ENCODE peak calls at places on chromosomes 1 and 21, in four cellular contexts. O is IMR-90, S is H1, B is H9. W is an unnamed sample.

GRCh38 chr1:99818063-99818699 is 32.0 kb upstream of the AGL start:
- DNase-seq in O (no peak), S (no peak), B (no peak), W (no peak)

GRCh38 chr1:198102454-198102791 is 54.4 kb upstream of the NEK7 start:
- DNase-seq in O (peak; percentile 70), S (no peak), B (no peak), W (no peak)

GRCh38 chr1:76086597-76086996 is 12.1 kb downstream of the ST6GALNAC3 start:
- DNase-seq in O (no peak), S (no peak), B (no peak), W (no peak)

GRCh38 chr1:168387781-168388760 is 107.4 kb downstream of the TBX19 start:
- DNase-seq in O (no peak), S (no peak), B (peak; percentile 60), W (no peak)

GRCh38 chr1:215523906-215524305 is 43.2 kb upstream of the KCTD3 start:
- DNase-seq in O (peak; percentile 45), S (no peak), B (no peak), W (no peak)

GRCh38 chr1:38929054-38929453 is 12.6 kb downstream of the RHBDL2 start:
- DNase-seq in O (no peak), S (no peak), B (no peak), W (no peak)

GRCh38 chr1:241579434-241579833 is 47.3 kb downstream of the KMO start:
- DNase-seq in O (no peak), S (no peak), B (no peak), W (no peak)

GRCh38 chr1:201850053-201850397 is 21.1 kb downstream of the IPO9 start:
- DNase-seq in O (peak; percentile 87), S (no peak), B (no peak), W (peak; percentile 72)

GRCh38 chr1:56758135-56758534 is 61.1 kb downstream of the FYB2 start:
- DNase-seq in O (no peak), S (peak; percentile 21), B (peak; percentile 62), W (peak; percentile 82)

GRCh38 chr1:38962560-38962959 is 20.9 kb upstream of the RHBDL2 start:
- DNase-seq in O (peak; percentile 28), S (no peak), B (no peak), W (no peak)

GRCh38 chr1:23885222-23885621 is 17.1 kb upstream of the FUCA1 start:
- DNase-seq in O (no peak), S (no peak), B (no peak), W (no peak)

GRCh38 chr1:227544677-227545076 is 18.7 kb upstream of the ZNF678 start:
- DNase-seq in O (no peak), S (no peak), B (no peak), W (no peak)

GRCh38 chr1:40130892-40131291 is 30.3 kb upstream of the RLF start:
- DNase-seq in O (no peak), S (no peak), B (no peak), W (no peak)

GRCh38 chr1:170668301-170668789 is 4.4 kb downstream of the PRRX1 start:
- DNase-seq in O (no peak), S (no peak), B (peak; percentile 49), W (peak; percentile 37)

GRCh38 chr1:45452503-45452902 is 38.5 kb downstream of the TESK2 start:
- DNase-seq in O (no peak), S (no peak), B (no peak), W (no peak)

GRCh38 chr1:43237131-43237530 is 32.7 kb upstream of the TMEM125 start:
- DNase-seq in O (peak; percentile 57), S (no peak), B (no peak), W (no peak)

GRCh38 chr1:113459279-113459678 is 69.0 kb downstream of the MAGI3 start:
- DNase-seq in O (no peak), S (no peak), B (no peak), W (no peak)

GRCh38 chr1:21384620-21385019 is 55.3 kb upstream of the NBPF3 start:
- DNase-seq in O (no peak), S (no peak), B (no peak), W (no peak)

GRCh38 chr1:38125837-38126520 is 79.4 kb upstream of the POU3F1 start:
- DNase-seq in O (no peak), S (no peak), B (no peak), W (peak; percentile 75)

GRCh38 chr1:7085521-7085920 is 300.3 kb downstream of the CAMTA1 start:
- DNase-seq in O (no peak), S (no peak), B (no peak), W (no peak)

GRCh38 chr1:81584398-81584797 is 216.3 kb upstream of the ADGRL2 start:
- DNase-seq in O (peak; percentile 52), S (no peak), B (no peak), W (no peak)

GRCh38 chr1:110239491-110240430 is 29.6 kb downstream of the KCNC4 start:
- DNase-seq in O (no peak), S (no peak), B (no peak), W (no peak)

GRCh38 chr1:109628540-109629321 is 9.1 kb downstream of the AMPD2 start:
- DNase-seq in O (peak; percentile 59), S (no peak), B (no peak), W (peak; percentile 66)

GRCh38 chr1:11337536-11338350 is 64.7 kb downstream of the UBIAD1 start:
- DNase-seq in O (no peak), S (no peak), B (peak; percentile 80), W (peak; percentile 61)

GRCh38 chr1:10616696-10617095 is 141.9 kb downstream of the PEX14 start:
- DNase-seq in O (no peak), S (no peak), B (peak; percentile 16), W (no peak)

GRCh38 chr21:35025206-35026152 is 23.6 kb downstream of the RUNX1 start:
- DNase-seq in O (no peak), S (no peak), B (no peak), W (no peak)

GRCh38 chr1:19063122-19063521 is 106.6 kb upstream of the IFFO2 start:
- DNase-seq in O (no peak), S (no peak), B (no peak), W (no peak)

GRCh38 chr1:6260433-6260934 is 414 bp downstream of the GPR153 start:
- DNase-seq in O (no peak), S (no peak), B (no peak), W (no peak)

GRCh38 chr1:116521186-116521585 is 49.6 kb downstream of the CD58 start:
- DNase-seq in O (peak; percentile 41), S (no peak), B (no peak), W (peak; percentile 16)

GRCh38 chr1:115463347-115463746 is 125.3 kb upstream of the NGF start:
- DNase-seq in O (no peak), S (no peak), B (peak; percentile 21), W (peak; percentile 21)

GRCh38 chr1:166601650-166602049 is 237.6 kb upstream of the POGK start:
- DNase-seq in O (no peak), S (no peak), B (no peak), W (no peak)

GRCh38 chr1:156992215-156992614 is 53.3 kb downstream of the ARHGEF11 start:
- DNase-seq in O (no peak), S (no peak), B (no peak), W (no peak)
- H4K5ac ChIP-seq in O (no peak overlapping the region), S (no peak overlapping the region), B (no peak overlapping the region), W (no peak overlapping the region)

GRCh38 chr1:118717893-118718292 is 270.2 kb downstream of the TBX15 start:
- DNase-seq in O (no peak), S (no peak), B (no peak), W (peak; percentile 11)

GRCh38 chr1:118711356-118711755 is 276.8 kb downstream of the TBX15 start:
- DNase-seq in O (no peak), S (no peak), B (no peak), W (peak; percentile 34)

GRCh38 chr1:118716775-118717174 is 271.4 kb downstream of the TBX15 start:
- DNase-seq in O (no peak), S (no peak), B (no peak), W (peak; percentile 17)
- H4K5ac ChIP-seq in O (no peak overlapping the region), S (no peak overlapping the region), B (no peak overlapping the region), W (no peak overlapping the region)

GRCh38 chr1:89705901-89706699 is 73.2 kb downstream of the LRRC8C start:
- DNase-seq in O (peak; percentile 43), S (no peak), B (no peak), W (no peak)
- H4K5ac ChIP-seq in O (no peak overlapping the region), S (no peak overlapping the region), B (no peak overlapping the region), W (no peak overlapping the region)

DNA sequence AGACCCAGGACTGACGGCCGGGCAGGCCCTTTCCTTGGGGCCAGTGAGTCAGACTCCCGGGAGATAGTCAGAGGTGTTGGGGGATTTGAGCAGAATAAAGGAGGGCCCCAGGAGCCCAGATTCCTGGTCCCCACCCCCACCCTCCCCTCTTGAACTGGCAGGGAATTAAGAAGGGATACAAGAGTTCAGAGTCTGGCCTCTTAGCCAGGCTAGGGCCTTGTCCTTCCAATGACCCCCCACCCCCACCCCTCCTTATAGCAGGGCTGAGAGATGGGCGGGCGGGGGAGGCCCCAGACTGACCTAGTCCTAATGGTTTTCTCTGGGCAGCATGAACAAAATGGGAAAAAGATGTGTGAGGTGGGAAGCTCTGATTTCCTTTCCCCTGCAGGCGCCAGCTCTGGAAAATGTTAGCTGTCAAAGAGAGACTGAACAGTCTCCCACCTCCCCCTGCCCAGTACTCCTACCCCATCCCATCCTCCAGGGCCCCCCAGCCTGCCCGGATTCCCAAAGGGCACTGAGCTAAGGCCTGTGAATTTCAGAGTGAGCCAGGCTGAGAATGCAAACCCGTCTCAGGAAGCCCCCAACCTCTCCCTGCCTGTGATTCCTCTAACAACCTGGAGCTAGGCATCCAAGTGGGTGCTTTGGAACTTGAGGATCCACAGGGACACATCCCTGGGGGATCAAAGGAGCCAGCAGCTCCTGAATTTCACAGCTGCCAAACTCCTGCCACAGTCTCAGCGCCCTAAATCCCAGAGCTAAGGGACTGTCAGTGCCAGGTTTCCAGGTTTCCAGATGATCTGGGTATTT is 5.8 kb upstream of the CRABP2 start:
- DNase-seq in O (no peak), S (no peak), B (no peak), W (peak; percentile 62)
- H4K5ac ChIP-seq in O (no peak overlapping the region), S (no peak overlapping the region), B (no peak overlapping the region), W (no peak overlapping the region)

GRCh38 chr1:26058052-26058595 is 9.3 kb downstream of the TRIM63 start:
- DNase-seq in O (no peak), S (no peak), B (no peak), W (no peak)
- H4K5ac ChIP-seq in O (no peak overlapping the region), S (no peak overlapping the region), B (no peak overlapping the region), W (no peak overlapping the region)

DNA sequence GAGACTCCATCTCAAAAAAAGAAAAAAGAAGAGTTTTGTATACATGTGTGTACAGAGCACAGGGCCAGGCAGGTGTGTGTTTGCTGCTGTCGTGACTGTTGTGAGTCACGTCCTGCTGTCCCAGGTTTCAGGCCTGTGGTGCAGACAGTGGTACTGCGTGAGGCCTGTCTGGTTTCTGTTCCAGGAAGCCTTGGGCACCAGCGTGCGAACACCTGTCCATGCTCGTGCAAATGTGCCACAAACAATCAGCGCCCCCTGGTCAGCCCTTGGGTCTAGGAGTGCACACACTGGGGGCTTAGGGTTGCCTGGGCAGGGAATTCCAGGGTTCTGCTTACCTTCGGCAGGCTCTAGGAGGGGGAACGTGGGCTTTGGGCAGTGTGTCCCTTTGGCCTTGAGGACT is 16.9 kb downstream of the GPR157 start:
- DNase-seq in O (no peak), S (no peak), B (no peak), W (no peak)
- H4K5ac ChIP-seq in O (no peak overlapping the region), S (no peak overlapping the region), B (no peak overlapping the region), W (no peak overlapping the region)

GRCh38 chr21:26920055-26920454 is 46.8 kb downstream of the ADAMTS5 start:
- DNase-seq in O (peak; percentile 53), S (no peak), B (no peak), W (no peak)
- H4K5ac ChIP-seq in O (peak overlapping the region; percentile 70), S (no peak overlapping the region), B (no peak overlapping the region), W (no peak overlapping the region)

GRCh38 chr1:161720956-161721737 is at the start of gene FCRLB:
- DNase-seq in O (no peak), S (no peak), B (no peak), W (no peak)
- H4K5ac ChIP-seq in O (no peak within 1 kb of the TSS), S (no peak within 1 kb of the TSS), B (no peak within 1 kb of the TSS), W (no peak within 1 kb of the TSS)

GRCh38 chr1:50968884-50969610 is 998 bp upstream of the CDKN2C start:
- DNase-seq in O (no peak), S (no peak), B (peak; percentile 47), W (peak; percentile 40)
- H4K5ac ChIP-seq in O (no peak overlapping the region), S (no peak overlapping the region), B (no peak overlapping the region), W (no peak overlapping the region)

W was measured in mesendoderm.